ENCODE peak calls at places on chromosomes 3 and 15, in seven cellular contexts. W, M, V, P, Q, R and E are unnamed samples.

GRCh38 chr3:40020689-40021088 is 211.3 kb downstream of the MYRIP start:
- DNase-seq in V (no peak), P (no peak), Q (no peak), W (no peak), R (no peak), M (no peak), E (no peak)

GRCh38 chr15:69141286-69141701 is 19.1 kb upstream of the GLCE start:
- DNase-seq in P (no peak), R (no peak), W (no peak), M (no peak), Q (no peak), V (no peak), E (no peak)

GRCh38 chr3:71389911-71390573 is 193.5 kb downstream of the FOXP1 start:
- DNase-seq in P (peak), V (peak), W (no peak), Q (no peak), R (no peak), M (no peak), E (peak)

GRCh38 chr3:87488725-87489124 is 212.3 kb upstream of the POU1F1 start:
- DNase-seq in V (no peak), R (no peak), M (no peak), W (no peak), P (no peak), Q (no peak), E (no peak)

GRCh38 chr15:70513818-70514217 is 249.5 kb downstream of the UACA start:
- DNase-seq in W (no peak), V (no peak), Q (no peak), R (no peak), M (no peak), P (no peak), E (no peak)

GRCh38 chr3:171049831-171050444 is 23.4 kb upstream of the SLC2A2 start:
- DNase-seq in R (peak), V (peak), P (peak), W (peak), Q (peak), M (peak), E (peak)

GRCh38 chr3:29914861-29915524 is 634.1 kb downstream of the RBMS3 start:
- DNase-seq in M (no peak), V (peak), P (no peak), W (no peak), R (no peak), Q (no peak), E (no peak)

GRCh38 chr3:45477026-45477725 is 88.8 kb downstream of the LARS2 start:
- DNase-seq in V (no peak), W (no peak), P (no peak), R (no peak), M (no peak), Q (no peak), E (peak)

GRCh38 chr15:34275154-34275553 is 50.3 kb downstream of the EMC4 start:
- DNase-seq in P (no peak), W (no peak), M (no peak), R (no peak), V (no peak), Q (peak), E (no peak)

GRCh38 chr15:35522061-35522460 is 23.9 kb downstream of the DPH6 start:
- DNase-seq in Q (no peak), M (no peak), P (no peak), W (no peak), V (no peak), R (no peak), E (peak)

GRCh38 chr3:186772886-186773417 is 10.4 kb upstream of the EIF4A2 start:
- DNase-seq in W (peak), V (peak), R (no peak), P (peak), M (peak), Q (no peak), E (no peak)

GRCh38 chr3:27221264-27221932 is 147.8 kb downstream of the NEK10 start:
- DNase-seq in R (no peak), P (no peak), M (no peak), W (no peak), Q (no peak), V (no peak), E (no peak)

GRCh38 chr15:75051711-75052110 is 28.3 kb downstream of the PPCDC start:
- DNase-seq in P (no peak), W (no peak), V (no peak), R (no peak), Q (no peak), M (no peak), E (no peak)

GRCh38 chr3:53030864-53031445 is 14.9 kb downstream of the SFMBT1 start:
- DNase-seq in R (no peak), Q (no peak), M (no peak), P (peak), W (peak), V (no peak), E (no peak)

GRCh38 chr3:65811050-65811766 is 227.5 kb downstream of the MAGI1 start:
- DNase-seq in Q (no peak), P (no peak), W (no peak), V (peak), R (no peak), M (no peak), E (peak)

GRCh38 chr3:171222995-171223394 is 196.5 kb upstream of the SLC2A2 start:
- DNase-seq in W (no peak), P (no peak), M (no peak), Q (no peak), R (no peak), V (no peak), E (no peak)

GRCh38 chr15:38941399-38941953 is 376.9 kb upstream of the RASGRP1 start:
- DNase-seq in M (no peak), P (no peak), V (no peak), Q (no peak), W (no peak), R (no peak), E (peak)